ENCODE peak calls at places on chromosomes 1 and 21, in six cellular contexts. I is non-pigmented ciliary epithelial cell, J is left lung, Z is NCI-H1105, A is myocyte, V is NCI-H345. U is an unnamed sample.

GRCh38 chr1:17046043-17046657 is 7.7 kb downstream of the SDHB start:
- DNase-seq in I (peak), J (no peak), Z (peak), A (peak), V (peak), U (no peak)

GRCh38 chr1:225816643-225817538 is 7.0 kb downstream of the EPHX1 start:
- DNase-seq in I (no peak), J (no peak), Z (no peak), A (peak), V (no peak), U (peak)

GRCh38 chr21:37863842-37864241 is 52.4 kb downstream of the KCNJ6 start:
- DNase-seq in I (peak), J (peak), Z (no peak), A (peak), V (no peak), U (no peak)

GRCh38 chr1:204997616-204998015 is 45.4 kb upstream of the CNTN2 start:
- DNase-seq in I (no peak), J (peak), Z (no peak), A (no peak), V (no peak), U (no peak)

GRCh38 chr1:41467673-41468072 is 16.8 kb downstream of the EDN2 start:
- DNase-seq in I (no peak), J (no peak), Z (no peak), A (no peak), V (no peak), U (no peak)

GRCh38 chr1:21165076-21165475 is 11.6 kb downstream of the EIF4G3 start:
- DNase-seq in I (no peak), J (no peak), Z (peak), A (no peak), V (no peak), U (no peak)

GRCh38 chr1:107264561-107264960 is 123.7 kb downstream of the NTNG1 start:
- DNase-seq in I (peak), J (no peak), Z (no peak), A (no peak), V (no peak), U (no peak)

GRCh38 chr1:87942165-87942564 is 613.5 kb downstream of the LMO4 start:
- DNase-seq in I (no peak), J (no peak), Z (no peak), A (no peak), V (no peak), U (no peak)

GRCh38 chr1:24899581-24900485 is 30.2 kb downstream of the RUNX3 start:
- DNase-seq in I (no peak), J (no peak), Z (no peak), A (peak), V (no peak), U (no peak)

GRCh38 chr21:16522512-16522911 is 792.7 kb downstream of the USP25 start:
- DNase-seq in I (no peak), J (no peak), Z (no peak), A (no peak), V (no peak), U (no peak)

GRCh38 chr21:46317710-46318463 is 5.8 kb downstream of the C21orf58 start:
- DNase-seq in I (no peak), J (peak), Z (no peak), A (no peak), V (peak), U (peak)

GRCh38 chr1:203197625-203198024 is 11.1 kb upstream of the CHI3L1 start:
- DNase-seq in I (peak), J (no peak), Z (no peak), A (peak), V (no peak), U (no peak)

GRCh38 chr1:194717334-194717733 is 1530.9 kb upstream of the B3GALT2 start:
- DNase-seq in I (no peak), J (no peak), Z (no peak), A (peak), V (no peak), U (no peak)

GRCh38 chr1:153742411-153743142 is 14.7 kb downstream of the INTS3 start:
- DNase-seq in I (peak), J (no peak), Z (no peak), A (peak), V (no peak), U (no peak)

GRCh38 chr1:156844102-156844501 is 14.8 kb downstream of the INSRR start:
- DNase-seq in I (no peak), J (no peak), Z (no peak), A (no peak), V (no peak), U (no peak)

GRCh38 chr1:65698590-65698989 is 94.1 kb upstream of the PDE4B start:
- DNase-seq in I (no peak), J (no peak), Z (no peak), A (no peak), V (no peak), U (no peak)

GRCh38 chr1:15153842-15154479 is 414 bp downstream of the TMEM51 start:
- DNase-seq in I (no peak), J (peak), Z (peak), A (peak), V (peak), U (peak)